ENCODE peak calls at places on chromosomes 13 and 19, in ten cellular contexts. F, N, A, D, U, H, L, T, C and Y are unnamed samples.

GRCh38 chr13:59982631-59983382 is 180.9 kb downstream of the DIAPH3 start:
- DNase-seq in F (no peak), N (no peak), A (no peak), D (no peak), U (no peak), H (no peak), L (no peak), T (no peak), C (no peak), Y (no peak)

GRCh38 chr19:33750587-33751385 is 45.9 kb upstream of the KCTD15 start:
- DNase-seq in F (no peak), N (no peak), A (no peak), D (no peak), U (no peak), H (no peak), L (no peak), T (no peak), C (no peak), Y (no peak)

GRCh38 chr19:33098023-33098652 is 17.2 kb downstream of the GPATCH1 start:
- DNase-seq in F (no peak), N (no peak), A (no peak), D (no peak), U (no peak), H (no peak), L (no peak), T (peak), C (no peak), Y (no peak)

GRCh38 chr13:74288361-74288911 is 154.2 kb upstream of the KLF12 start:
- DNase-seq in F (peak), N (peak), A (peak), D (peak), U (no peak), H (peak), L (peak), T (no peak), C (no peak), Y (peak)

GRCh38 chr19:43504426-43505185 is at the start of gene PHLDB3:
- DNase-seq in F (peak), N (no peak), A (no peak), D (no peak), U (no peak), H (peak), L (peak), T (peak), C (peak), Y (no peak)

GRCh38 chr13:25281193-25281936 is 5.9 kb downstream of the MTMR6 start:
- DNase-seq in F (no peak), N (no peak), A (no peak), D (no peak), U (no peak), H (no peak), L (no peak), T (no peak), C (no peak), Y (no peak)

GRCh38 chr19:44345969-44346368 is 10.5 kb downstream of the ZNF112 start:
- DNase-seq in F (no peak), N (no peak), A (no peak), D (peak), U (no peak), H (peak), L (no peak), T (no peak), C (no peak), Y (peak)

GRCh38 chr19:21603431-21604153 is 98.2 kb downstream of the ZNF429 start:
- DNase-seq in F (no peak), N (no peak), A (no peak), D (no peak), U (no peak), H (no peak), L (no peak), T (no peak), C (no peak), Y (no peak)

GRCh38 chr19:29576043-29576442 is 30.0 kb upstream of the POP4 start:
- DNase-seq in F (no peak), N (no peak), A (no peak), D (peak), U (no peak), H (no peak), L (no peak), T (no peak), C (peak), Y (no peak)

GRCh38 chr19:8004723-8005513 is 523 bp downstream of the ELAVL1 start:
- DNase-seq in F (peak), N (no peak), A (no peak), D (no peak), U (no peak), H (no peak), L (peak), T (peak), C (no peak), Y (no peak)

GRCh38 chr13:50521750-50522149 is 321.7 kb downstream of the DLEU7 start:
- DNase-seq in F (peak), N (no peak), A (no peak), D (no peak), U (no peak), H (no peak), L (no peak), T (no peak), C (no peak), Y (no peak)

GRCh38 chr19:35355851-35356460 is 2.3 kb upstream of the FFAR3 start:
- DNase-seq in F (no peak), N (no peak), A (no peak), D (no peak), U (no peak), H (no peak), L (no peak), T (no peak), C (no peak), Y (no peak)

GRCh38 chr19:8500158-8500557 is 2.3 kb downstream of the PRAM1 start:
- DNase-seq in F (no peak), N (no peak), A (no peak), D (no peak), U (no peak), H (peak), L (no peak), T (no peak), C (no peak), Y (no peak)

GRCh38 chr19:49119411-49120324 is at the start of gene PPFIA3:
- DNase-seq in F (peak), N (no peak), A (peak), D (no peak), U (peak), H (peak), L (no peak), T (peak), C (peak), Y (peak)

GRCh38 chr13:47897411-47898050 is 103.5 kb downstream of the SUCLA2 start:
- DNase-seq in F (no peak), N (no peak), A (no peak), D (no peak), U (no peak), H (no peak), L (no peak), T (no peak), C (no peak), Y (no peak)

GRCh38 chr13:102586615-102587014 is 10.2 kb upstream of the TPP2 start:
- DNase-seq in F (no peak), N (no peak), A (no peak), D (no peak), U (no peak), H (no peak), L (no peak), T (no peak), C (no peak), Y (no peak)

GRCh38 chr19:40457953-40458596 is 7.5 kb downstream of the BLVRB start:
- DNase-seq in F (no peak), N (no peak), A (no peak), D (no peak), U (no peak), H (no peak), L (no peak), T (no peak), C (no peak), Y (no peak)

GRCh38 chr19:7918615-7919421 is 1.3 kb upstream of the SNAPC2 start:
- DNase-seq in F (no peak), N (no peak), A (no peak), D (no peak), U (no peak), H (no peak), L (no peak), T (no peak), C (no peak), Y (no peak)

GRCh38 chr13:24727731-24728601 is 36.0 kb upstream of the RNF17 start:
- DNase-seq in F (peak), N (peak), A (no peak), D (peak), U (no peak), H (peak), L (peak), T (peak), C (peak), Y (peak)

GRCh38 chr19:3857449-3858003 is 11.3 kb downstream of the ZFR2 start:
- DNase-seq in F (no peak), N (no peak), A (no peak), D (no peak), U (no peak), H (no peak), L (no peak), T (no peak), C (no peak), Y (peak)

GRCh38 chr19:13037161-13037560 is 41.9 kb downstream of the NFIX start:
- DNase-seq in F (no peak), N (no peak), A (no peak), D (no peak), U (peak), H (no peak), L (no peak), T (peak), C (peak), Y (no peak)

GRCh38 chr13:38685974-38686571 is 804 bp upstream of the FREM2 start:
- DNase-seq in F (peak), N (no peak), A (no peak), D (peak), U (no peak), H (no peak), L (no peak), T (peak), C (no peak), Y (peak)

GRCh38 chr13:36163809-36164308 is 32.7 kb upstream of the DCLK1 start:
- DNase-seq in F (peak), N (no peak), A (no peak), D (no peak), U (peak), H (no peak), L (no peak), T (no peak), C (no peak), Y (no peak)

GRCh38 chr19:2613507-2614295 is 88.8 kb downstream of the GNG7 start:
- DNase-seq in F (peak), N (peak), A (peak), D (no peak), U (no peak), H (no peak), L (peak), T (peak), C (no peak), Y (no peak)

GRCh38 chr19:13155472-13156284 is 5.5 kb downstream of the IER2 start:
- DNase-seq in F (no peak), N (peak), A (peak), D (peak), U (peak), H (no peak), L (peak), T (peak), C (peak), Y (no peak)

GRCh38 chr19:34220472-34221063 is 33.8 kb upstream of the GARRE1 start:
- DNase-seq in F (peak), N (peak), A (peak), D (peak), U (no peak), H (peak), L (peak), T (peak), C (no peak), Y (peak)

GRCh38 chr13:110714798-110715394 is 1.4 kb downstream of the ING1 start:
- DNase-seq in F (no peak), N (no peak), A (peak), D (peak), U (no peak), H (peak), L (peak), T (peak), C (no peak), Y (peak)

GRCh38 chr13:111893071-111893606 is 173.8 kb upstream of the SOX1 start:
- DNase-seq in F (peak), N (no peak), A (no peak), D (no peak), U (no peak), H (no peak), L (no peak), T (no peak), C (no peak), Y (peak)

GRCh38 chr13:106917673-106918652 is 350.0 kb upstream of the ARGLU1 start:
- DNase-seq in F (peak), N (peak), A (peak), D (peak), U (peak), H (peak), L (peak), T (peak), C (peak), Y (peak)

GRCh38 chr19:46076951-46077814 is 36.4 kb upstream of the IGFL4 start:
- DNase-seq in F (peak), N (peak), A (no peak), D (peak), U (peak), H (peak), L (peak), T (peak), C (peak), Y (peak)

GRCh38 chr19:42069619-42070293 is at the start of gene GRIK5:
- DNase-seq in F (no peak), N (no peak), A (no peak), D (peak), U (no peak), H (peak), L (no peak), T (no peak), C (no peak), Y (no peak)

GRCh38 chr13:20729633-20730585 is 26.4 kb downstream of the IL17D start:
- DNase-seq in F (no peak), N (no peak), A (no peak), D (no peak), U (no peak), H (no peak), L (no peak), T (no peak), C (no peak), Y (no peak)

GRCh38 chr19:34235425-34235940 is 18.9 kb upstream of the GARRE1 start:
- DNase-seq in F (no peak), N (no peak), A (no peak), D (no peak), U (no peak), H (no peak), L (no peak), T (no peak), C (no peak), Y (no peak)

GRCh38 chr13:26718146-26718545 is 42.4 kb downstream of the GPR12 start:
- DNase-seq in F (no peak), N (no peak), A (no peak), D (no peak), U (no peak), H (no peak), L (no peak), T (no peak), C (no peak), Y (no peak)

GRCh38 chr19:51739466-51740213 is 12.0 kb downstream of the FPR1 start:
- DNase-seq in F (no peak), N (no peak), A (no peak), D (no peak), U (no peak), H (no peak), L (no peak), T (peak), C (no peak), Y (no peak)

GRCh38 chr19:9720541-9720940 is 45.6 kb upstream of the ZNF562 start:
- DNase-seq in F (no peak), N (no peak), A (no peak), D (no peak), U (no peak), H (no peak), L (no peak), T (no peak), C (no peak), Y (no peak)

GRCh38 chr19:49921871-49922755 is 6.9 kb upstream of the ATF5 start:
- DNase-seq in F (no peak), N (no peak), A (no peak), D (no peak), U (no peak), H (no peak), L (no peak), T (no peak), C (peak), Y (no peak)